ENCODE peak calls at places on chromosomes 16 and 17, in nine cellular contexts. C is AG10803; N is fibroblast of mammary gland; X is iris pigment epithelial cell; P is testis; U is putamen; Y is Daoy; F is CD4-positive, CD25-positive, alpha-beta regulatory T cell; E is cardiac fibroblast. W is an unnamed sample.

GRCh38 chr16:27677300-27677699 is 127.4 kb downstream of the KATNIP start:
- DNase-seq in U (no peak), X (peak; percentile 42), C (no peak), N (no peak), E (no peak), F (no peak), Y (no peak), P (no peak), W (no peak)

GRCh38 chr17:56247816-56248215 is 94.5 kb downstream of the ANKFN1 start:
- DNase-seq in E (no peak), F (no peak), N (no peak), C (no peak), P (no peak), Y (no peak), X (no peak), U (no peak), W (no peak)

GRCh38 chr17:42687707-42688275 is 5.5 kb downstream of the CNTNAP1 start:
- DNase-seq in E (no peak), X (no peak), N (no peak), P (no peak), F (no peak), C (no peak), U (no peak), Y (no peak), W (no peak)

GRCh38 chr16:89919535-89920406 is 1.1 kb downstream of the MC1R start:
- DNase-seq in Y (no peak), X (no peak), E (no peak), C (no peak), N (no peak), U (no peak), F (no peak), P (no peak), W (no peak)

GRCh38 chr17:16977932-16978331 is 6.0 kb upstream of the TNFRSF13B start:
- DNase-seq in X (peak; percentile 48), U (no peak), C (peak; percentile 85), F (no peak), E (no peak), P (no peak), N (no peak), Y (peak; percentile 30), W (no peak)

GRCh38 chr16:13883266-13883665 is 36.7 kb upstream of the ERCC4 start:
- DNase-seq in X (no peak), Y (peak; percentile 27), N (no peak), E (no peak), F (no peak), U (no peak), P (no peak), C (no peak), W (no peak)

GRCh38 chr16:13439766-13440165 is 480.2 kb upstream of the ERCC4 start:
- DNase-seq in E (no peak), F (no peak), C (no peak), U (no peak), X (no peak), N (no peak), P (no peak), Y (no peak), W (no peak)

GRCh38 chr17:66777689-66778225 is 57.2 kb upstream of the CACNG5 start:
- DNase-seq in E (peak; percentile 33), F (no peak), X (peak; percentile 59), N (no peak), P (no peak), Y (no peak), U (peak; percentile 52), C (peak; percentile 12), W (no peak)

GRCh38 chr16:10314811-10315210 is 71.0 kb upstream of the ATF7IP2 start:
- DNase-seq in C (peak; percentile 5), Y (no peak), P (no peak), X (peak; percentile 31), E (peak; percentile 38), F (no peak), U (peak; percentile 4), N (peak; percentile 26), W (no peak)

GRCh38 chr16:89922884-89923639 is at the start of gene TUBB3:
- DNase-seq in Y (peak; percentile 89), U (peak; percentile 76), F (no peak), N (peak; percentile 66), E (peak; percentile 90), P (peak; percentile 77), X (peak; percentile 84), C (peak; percentile 79), W (peak; percentile 33)

GRCh38 chr16:89198417-89199240 is 1.7 kb downstream of the SLC22A31 start:
- DNase-seq in F (no peak), E (no peak), Y (no peak), X (no peak), P (no peak), C (no peak), N (no peak), U (no peak), W (no peak)

GRCh38 chr17:14214271-14214670 is 22.4 kb downstream of the CDRT15 start:
- DNase-seq in U (no peak), X (no peak), N (peak; percentile 17), Y (peak; percentile 41), F (no peak), C (peak; percentile 61), E (no peak), P (no peak), W (no peak)

GRCh38 chr16:75272097-75272548 is 20.7 kb upstream of the BCAR1 start:
- DNase-seq in X (no peak), N (no peak), E (no peak), P (no peak), Y (no peak), U (no peak), F (no peak), C (no peak), W (no peak)

GRCh38 chr17:49703557-49704277 is 4.0 kb downstream of the SLC35B1 start:
- DNase-seq in C (peak; percentile 49), Y (peak; percentile 9), N (peak; percentile 73), E (peak; percentile 71), P (peak; percentile 66), F (no peak), U (peak; percentile 31), X (peak; percentile 60), W (no peak)

GRCh38 chr16:24986512-24987303 is 28.5 kb downstream of the ARHGAP17 start:
- DNase-seq in N (peak; percentile 85), X (peak; percentile 96), U (no peak), F (no peak), C (peak; percentile 86), E (peak; percentile 93), Y (peak; percentile 67), P (peak; percentile 43), W (no peak)

GRCh38 chr16:31513884-31514283 is 5.7 kb upstream of the RUSF1 start:
- DNase-seq in C (no peak), U (no peak), E (no peak), Y (no peak), N (no peak), X (no peak), P (no peak), F (no peak), W (no peak)

GRCh38 chr16:84349852-84350565 is 18.3 kb upstream of the ATP2C2 start:
- DNase-seq in F (no peak), P (no peak), C (no peak), N (no peak), X (no peak), U (no peak), E (no peak), Y (no peak), W (no peak)

GRCh38 chr16:76335187-76335974 is 58.2 kb downstream of the CNTNAP4 start:
- DNase-seq in P (no peak), F (no peak), C (no peak), E (no peak), X (no peak), U (peak; percentile 19), Y (no peak), N (peak; percentile 61), W (no peak)

GRCh38 chr17:61444075-61444474 is 8.1 kb upstream of the TBX4 start:
- DNase-seq in F (no peak), N (no peak), Y (no peak), X (no peak), C (no peak), E (no peak), P (no peak), U (no peak), W (no peak)

GRCh38 chr16:19831678-19832077 is 53.0 kb downstream of the GPRC5B start:
- DNase-seq in X (peak; percentile 94), N (peak; percentile 81), C (peak; percentile 62), U (no peak), E (peak; percentile 54), Y (peak; percentile 73), P (peak; percentile 53), F (no peak), W (no peak)

GRCh38 chr17:40304464-40304863 is 4.5 kb upstream of the RARA start:
- DNase-seq in X (peak; percentile 91), U (no peak), P (no peak), Y (peak; percentile 89), F (no peak), E (peak; percentile 76), N (peak; percentile 84), C (peak; percentile 98), W (no peak)

W was measured in NCI-H748 treated with DMSO at 0.1 percent for 48 hours.